ENCODE peak calls at places on chromosomes 5 and 9, in eight cellular contexts. One of them, this sample, is unnamed.

GRCh38 chr5:73938280-73938937 is 312.4 kb downstream of the ARHGEF28 start:
- DNase-seq in fibroblast of mammary gland: peak; percentile 94
- DNase-seq in progenitor cell of endocrine pancreas: no peak
- DNase-seq in neural progenitor cell: no peak
- DNase-seq in A673: no peak
- DNase-seq in HFF-Myc: peak; percentile 70
- DNase-seq in left lung: no peak
- DNase-seq in GM12865: no peak
- DNase-seq in this sample: no peak

GRCh38 chr9:124180557-124180956 is 77.2 kb upstream of the NEK6 start:
- DNase-seq in A673: peak; percentile 32
- DNase-seq in GM12865: no peak
- DNase-seq in fibroblast of mammary gland: peak; percentile 46
- DNase-seq in progenitor cell of endocrine pancreas: no peak
- DNase-seq in neural progenitor cell: no peak
- DNase-seq in left lung: peak; percentile 52
- DNase-seq in HFF-Myc: peak; percentile 6
- DNase-seq in this sample: no peak

GRCh38 chr9:123679330-123679987 is 250.5 kb downstream of the DENND1A start:
- DNase-seq in A673: no peak
- DNase-seq in neural progenitor cell: no peak
- DNase-seq in fibroblast of mammary gland: no peak
- DNase-seq in progenitor cell of endocrine pancreas: no peak
- DNase-seq in HFF-Myc: peak; percentile 50
- DNase-seq in GM12865: peak; percentile 94
- DNase-seq in left lung: no peak
- DNase-seq in this sample: no peak

GRCh38 chr9:37329576-37329975 is 92.9 kb upstream of the GRHPR start:
- DNase-seq in GM12865: peak; percentile 75
- DNase-seq in HFF-Myc: no peak
- DNase-seq in neural progenitor cell: peak; percentile 27
- DNase-seq in left lung: no peak
- DNase-seq in fibroblast of mammary gland: peak; percentile 61
- DNase-seq in A673: peak; percentile 81
- DNase-seq in progenitor cell of endocrine pancreas: no peak
- DNase-seq in this sample: no peak

GRCh38 chr5:118327389-118327788 is 661.0 kb downstream of the DTWD2 start:
- DNase-seq in neural progenitor cell: no peak
- DNase-seq in A673: no peak
- DNase-seq in left lung: no peak
- DNase-seq in fibroblast of mammary gland: no peak
- DNase-seq in progenitor cell of endocrine pancreas: no peak
- DNase-seq in HFF-Myc: no peak
- DNase-seq in GM12865: no peak
- DNase-seq in this sample: no peak

GRCh38 chr5:115977988-115978387 is 15.7 kb downstream of the LVRN start:
- DNase-seq in A673: no peak
- DNase-seq in neural progenitor cell: no peak
- DNase-seq in fibroblast of mammary gland: peak; percentile 77
- DNase-seq in HFF-Myc: peak; percentile 56
- DNase-seq in left lung: no peak
- DNase-seq in GM12865: peak; percentile 34
- DNase-seq in progenitor cell of endocrine pancreas: no peak
- DNase-seq in this sample: no peak

GRCh38 chr5:172762214-172763119 is 8.5 kb downstream of the DUSP1 start:
- DNase-seq in neural progenitor cell: no peak
- DNase-seq in GM12865: no peak
- DNase-seq in left lung: no peak
- DNase-seq in HFF-Myc: no peak
- DNase-seq in A673: no peak
- DNase-seq in fibroblast of mammary gland: no peak
- DNase-seq in progenitor cell of endocrine pancreas: no peak
- DNase-seq in this sample: no peak

GRCh38 chr5:61263072-61263471 is 69.0 kb upstream of the ZSWIM6 start:
- DNase-seq in A673: no peak
- DNase-seq in progenitor cell of endocrine pancreas: no peak
- DNase-seq in HFF-Myc: no peak
- DNase-seq in left lung: peak; percentile 60
- DNase-seq in neural progenitor cell: no peak
- DNase-seq in GM12865: peak; percentile 29
- DNase-seq in fibroblast of mammary gland: no peak
- DNase-seq in this sample: no peak

GRCh38 chr9:137438591-137439157 is 2.5 kb downstream of the ENTPD8 start:
- DNase-seq in neural progenitor cell: no peak
- DNase-seq in fibroblast of mammary gland: no peak
- DNase-seq in A673: no peak
- DNase-seq in left lung: no peak
- DNase-seq in GM12865: no peak
- DNase-seq in HFF-Myc: no peak
- DNase-seq in progenitor cell of endocrine pancreas: no peak
- DNase-seq in this sample: no peak

GRCh38 chr5:173859315-173860038 is 28.7 kb upstream of the CPEB4 start:
- DNase-seq in left lung: no peak
- DNase-seq in neural progenitor cell: no peak
- DNase-seq in GM12865: no peak
- DNase-seq in A673: no peak
- DNase-seq in HFF-Myc: no peak
- DNase-seq in progenitor cell of endocrine pancreas: no peak
- DNase-seq in fibroblast of mammary gland: no peak
- DNase-seq in this sample: no peak

GRCh38 chr5:151483176-151483575 is 35.8 kb downstream of the SLC36A1 start:
- DNase-seq in neural progenitor cell: peak; percentile 39
- DNase-seq in HFF-Myc: no peak
- DNase-seq in fibroblast of mammary gland: peak; percentile 68
- DNase-seq in left lung: no peak
- DNase-seq in A673: no peak
- DNase-seq in progenitor cell of endocrine pancreas: no peak
- DNase-seq in GM12865: no peak
- DNase-seq in this sample: no peak

GRCh38 chr9:86281577-86282076 is 711 bp downstream of the ISCA1 start:
- DNase-seq in left lung: peak; percentile 81
- DNase-seq in neural progenitor cell: peak; percentile 68
- DNase-seq in progenitor cell of endocrine pancreas: peak; percentile 53
- DNase-seq in GM12865: no peak
- DNase-seq in HFF-Myc: no peak
- DNase-seq in fibroblast of mammary gland: peak; percentile 31
- DNase-seq in A673: no peak
- DNase-seq in this sample: no peak

GRCh38 chr9:109745335-109746283 is 34.4 kb upstream of the PALM2AKAP2 start:
- DNase-seq in neural progenitor cell: peak; percentile 56
- DNase-seq in left lung: peak; percentile 55
- DNase-seq in progenitor cell of endocrine pancreas: no peak
- DNase-seq in fibroblast of mammary gland: peak; percentile 76
- DNase-seq in HFF-Myc: no peak
- DNase-seq in GM12865: no peak
- DNase-seq in A673: peak; percentile 44
- DNase-seq in this sample: no peak

GRCh38 chr9:98455957-98456621 is 200.6 kb upstream of the TBC1D2 start:
- DNase-seq in HFF-Myc: no peak
- DNase-seq in GM12865: no peak
- DNase-seq in progenitor cell of endocrine pancreas: no peak
- DNase-seq in A673: peak; percentile 14
- DNase-seq in neural progenitor cell: no peak
- DNase-seq in fibroblast of mammary gland: peak; percentile 71
- DNase-seq in left lung: peak; percentile 38
- DNase-seq in this sample: no peak

GRCh38 chr5:126178521-126178920 is 244.7 kb upstream of the GRAMD2B start:
- DNase-seq in GM12865: no peak
- DNase-seq in fibroblast of mammary gland: peak; percentile 84
- DNase-seq in HFF-Myc: peak; percentile 4
- DNase-seq in A673: no peak
- DNase-seq in progenitor cell of endocrine pancreas: no peak
- DNase-seq in left lung: no peak
- DNase-seq in neural progenitor cell: no peak
- DNase-seq in this sample: no peak

GRCh38 chr5:145661737-145662530 is 173.2 kb downstream of the PRELID2 start:
- DNase-seq in progenitor cell of endocrine pancreas: no peak
- DNase-seq in fibroblast of mammary gland: peak; percentile 8
- DNase-seq in neural progenitor cell: no peak
- DNase-seq in GM12865: no peak
- DNase-seq in HFF-Myc: no peak
- DNase-seq in left lung: no peak
- DNase-seq in A673: no peak
- DNase-seq in this sample: no peak

GRCh38 chr5:56561-57290 is 35.2 kb upstream of the PLEKHG4B start:
- DNase-seq in GM12865: peak; percentile 23
- DNase-seq in A673: peak; percentile 42
- DNase-seq in HFF-Myc: peak; percentile 24
- DNase-seq in left lung: no peak
- DNase-seq in fibroblast of mammary gland: peak; percentile 42
- DNase-seq in neural progenitor cell: peak; percentile 89
- DNase-seq in progenitor cell of endocrine pancreas: peak; percentile 46
- DNase-seq in this sample: no peak

GRCh38 chr5:17167171-17167891 is 50.1 kb upstream of the BASP1 start:
- DNase-seq in left lung: no peak
- DNase-seq in fibroblast of mammary gland: no peak
- DNase-seq in neural progenitor cell: no peak
- DNase-seq in HFF-Myc: no peak
- DNase-seq in GM12865: no peak
- DNase-seq in progenitor cell of endocrine pancreas: no peak
- DNase-seq in A673: no peak
- DNase-seq in this sample: no peak

GRCh38 chr5:1439388-1440097 is 5.7 kb downstream of the SLC6A3 start:
- DNase-seq in A673: no peak
- DNase-seq in GM12865: no peak
- DNase-seq in left lung: peak; percentile 10
- DNase-seq in fibroblast of mammary gland: no peak
- DNase-seq in neural progenitor cell: no peak
- DNase-seq in progenitor cell of endocrine pancreas: no peak
- DNase-seq in HFF-Myc: no peak
- DNase-seq in this sample: no peak

GRCh38 chr9:8486095-8486494 is 686.5 kb upstream of the DMAC1 start:
- DNase-seq in A673: peak; percentile 40
- DNase-seq in progenitor cell of endocrine pancreas: no peak
- DNase-seq in fibroblast of mammary gland: peak; percentile 71
- DNase-seq in neural progenitor cell: peak; percentile 72
- DNase-seq in GM12865: no peak
- DNase-seq in HFF-Myc: no peak
- DNase-seq in left lung: no peak
- DNase-seq in this sample: no peak
- TF ChIP-seq CTCF in A673: peak; percentile 47
- TF ChIP-seq CTCF in progenitor cell of endocrine pancreas: peak; percentile 38
- TF ChIP-seq CTCF in fibroblast of mammary gland: peak; percentile 52
- TF ChIP-seq CTCF in neural progenitor cell: peak; percentile 62
- TF ChIP-seq CTCF in GM12865: no peak
- TF ChIP-seq CTCF in HFF-Myc: peak; percentile 6
- TF ChIP-seq CTCF in left lung: no peak
- TF ChIP-seq CTCF in this sample: no peak

DNA sequence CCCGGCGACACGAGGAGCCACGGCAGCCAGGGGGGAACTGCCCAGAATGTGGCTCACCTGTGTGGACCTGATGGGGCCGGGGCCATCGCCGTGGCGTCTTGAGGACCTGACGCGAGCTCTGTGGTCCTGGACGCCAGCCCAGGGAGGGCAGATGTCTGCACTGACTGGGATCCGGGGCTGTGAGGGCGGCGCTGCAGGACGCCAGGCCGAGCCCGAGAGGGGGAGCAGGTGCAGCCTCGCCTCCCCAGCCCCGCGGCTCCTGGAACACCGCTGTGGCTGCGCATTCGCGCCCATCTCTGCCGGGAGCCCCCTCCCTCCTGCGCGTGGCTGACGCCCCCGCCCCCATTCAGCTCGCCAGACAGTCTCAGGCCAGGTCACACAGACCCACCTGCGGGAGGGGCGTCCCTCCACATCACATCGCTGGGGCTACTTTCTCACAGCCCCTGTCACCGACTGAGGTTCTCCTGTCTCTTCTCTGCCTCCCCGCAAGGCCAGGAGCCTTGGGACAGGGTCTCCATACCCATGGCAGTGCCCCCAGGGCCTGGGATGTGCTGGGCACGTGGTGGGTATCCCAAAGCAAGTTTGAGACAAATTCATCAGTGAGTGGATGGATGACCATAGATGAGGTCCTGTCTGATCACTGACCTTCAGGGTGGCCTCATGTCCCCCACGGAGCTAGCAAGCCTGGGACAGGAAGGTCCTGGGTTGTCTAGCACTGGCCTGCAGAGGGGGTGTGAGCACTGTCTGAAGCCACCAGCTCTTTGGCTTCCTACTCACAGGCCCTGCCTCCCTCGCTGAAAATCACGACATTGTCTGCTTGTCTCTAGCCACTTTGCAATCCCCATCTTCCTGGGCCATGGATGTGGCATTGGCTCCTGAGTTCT is 47.3 kb downstream of the RASGEF1C start:
- DNase-seq in fibroblast of mammary gland: no peak
- DNase-seq in neural progenitor cell: peak; percentile 36
- DNase-seq in GM12865: no peak
- DNase-seq in left lung: no peak
- DNase-seq in A673: no peak
- DNase-seq in progenitor cell of endocrine pancreas: no peak
- DNase-seq in HFF-Myc: no peak
- DNase-seq in this sample: no peak
- TF ChIP-seq CTCF in fibroblast of mammary gland: no peak
- TF ChIP-seq CTCF in neural progenitor cell: peak; percentile 23
- TF ChIP-seq CTCF in GM12865: no peak
- TF ChIP-seq CTCF in left lung: no peak
- TF ChIP-seq CTCF in A673: no peak
- TF ChIP-seq CTCF in progenitor cell of endocrine pancreas: no peak
- TF ChIP-seq CTCF in HFF-Myc: peak; percentile 6
- TF ChIP-seq CTCF in this sample: no peak

GRCh38 chr5:36055984-36056383 is 10.7 kb downstream of the UGT3A2 start:
- DNase-seq in GM12865: no peak
- DNase-seq in HFF-Myc: no peak
- DNase-seq in neural progenitor cell: no peak
- DNase-seq in progenitor cell of endocrine pancreas: no peak
- DNase-seq in left lung: no peak
- DNase-seq in fibroblast of mammary gland: no peak
- DNase-seq in A673: no peak
- DNase-seq in this sample: no peak
- TF ChIP-seq CTCF in GM12865: no peak
- TF ChIP-seq CTCF in HFF-Myc: no peak
- TF ChIP-seq CTCF in neural progenitor cell: no peak
- TF ChIP-seq CTCF in progenitor cell of endocrine pancreas: no peak
- TF ChIP-seq CTCF in left lung: no peak
- TF ChIP-seq CTCF in fibroblast of mammary gland: no peak
- TF ChIP-seq CTCF in A673: no peak
- TF ChIP-seq CTCF in this sample: no peak

DNA sequence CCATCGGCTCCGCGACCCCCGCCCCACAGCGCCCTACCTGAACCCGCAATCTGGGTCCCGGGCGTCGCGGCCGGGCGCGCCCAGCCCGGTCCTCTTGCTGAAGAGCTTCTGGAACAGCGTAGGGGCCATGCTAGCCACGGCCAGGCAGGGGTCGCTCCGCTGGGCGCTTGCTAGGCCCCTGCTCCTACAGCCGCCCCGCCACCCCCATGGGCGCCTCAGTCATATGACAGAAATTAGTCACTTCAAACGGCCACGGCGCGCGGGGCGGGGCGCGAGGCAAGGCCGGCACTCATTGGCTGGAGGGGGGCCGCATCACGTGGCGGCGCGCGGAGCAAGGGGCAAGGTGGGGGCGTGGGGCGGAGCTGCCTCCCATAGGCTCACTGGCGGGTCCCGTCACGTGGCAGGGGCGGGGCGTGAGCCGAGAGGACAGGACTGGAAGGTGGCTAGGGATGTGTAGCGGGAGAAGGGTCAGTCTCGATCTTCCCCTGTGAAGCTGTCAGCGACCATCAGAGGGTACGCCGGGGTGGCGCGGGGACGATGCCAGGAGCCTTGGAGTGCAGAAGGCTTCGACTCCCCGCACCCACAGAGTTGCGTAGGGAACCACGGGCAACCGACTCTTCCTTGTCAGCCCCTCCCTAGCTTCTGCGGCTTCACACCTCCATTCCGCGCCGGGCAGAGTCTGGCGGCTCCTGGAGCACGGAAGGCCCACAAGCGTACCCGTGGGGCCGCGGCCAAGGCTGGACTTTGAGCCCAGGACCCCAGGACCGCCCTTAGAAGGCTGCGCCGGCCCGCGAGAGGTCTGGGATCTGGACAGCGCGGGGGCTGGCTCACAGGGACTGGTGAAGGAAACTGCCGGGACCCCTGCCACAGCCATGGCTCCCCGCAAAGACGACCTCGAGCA is at the start of gene FNIP1:
- DNase-seq in left lung: peak; percentile 100
- DNase-seq in progenitor cell of endocrine pancreas: peak; percentile 99
- DNase-seq in neural progenitor cell: peak; percentile 98
- DNase-seq in GM12865: peak; percentile 98
- DNase-seq in A673: peak; percentile 99
- DNase-seq in HFF-Myc: peak; percentile 73
- DNase-seq in fibroblast of mammary gland: peak; percentile 92
- DNase-seq in this sample: peak; percentile 99
- TF ChIP-seq CTCF in left lung: no peak
- TF ChIP-seq CTCF in progenitor cell of endocrine pancreas: peak; percentile 47
- TF ChIP-seq CTCF in neural progenitor cell: peak; percentile 30
- TF ChIP-seq CTCF in GM12865: no peak
- TF ChIP-seq CTCF in A673: no peak
- TF ChIP-seq CTCF in HFF-Myc: no peak
- TF ChIP-seq CTCF in fibroblast of mammary gland: no peak
- TF ChIP-seq CTCF in this sample: no peak